ENCODE peak calls at places on chromosomes 1 and 21, in six cellular contexts. B, J, K, X, A and I are unnamed samples.

GRCh38 chr1:1250828-1251284 is 4.3 kb upstream of the C1QTNF12 start:
- DNase-seq in K (no peak), X (no peak), B (no peak), J (no peak), A (no peak), I (no peak)

GRCh38 chr1:43637267-43637666 is 12.7 kb upstream of the KDM4A start:
- DNase-seq in B (no peak), K (no peak), A (no peak), J (no peak), X (no peak), I (no peak)

GRCh38 chr1:17664322-17664721 is 90.8 kb upstream of the ACTL8 start:
- DNase-seq in J (no peak), A (no peak), X (no peak), K (no peak), B (no peak), I (no peak)

GRCh38 chr1:9652379-9653194 is 1.1 kb downstream of the PIK3CD start:
- DNase-seq in J (peak), B (no peak), A (no peak), K (peak), X (no peak), I (peak)

GRCh38 chr1:67120855-67121619 is 13.7 kb downstream of the C1orf141 start:
- DNase-seq in K (no peak), B (no peak), J (no peak), X (no peak), A (no peak), I (no peak)

GRCh38 chr1:224183591-224184312 is 712 bp downstream of the DEGS1 start:
- DNase-seq in A (peak), J (peak), K (peak), X (peak), B (peak), I (peak)

GRCh38 chr21:42939581-42940413 is 14.4 kb upstream of the ERVH48-1 start:
- DNase-seq in X (peak), K (peak), J (peak), B (peak), A (peak), I (no peak)

GRCh38 chr21:45299864-45300785 is 12.4 kb upstream of the POFUT2 start:
- DNase-seq in X (no peak), B (no peak), J (no peak), A (peak), K (peak), I (no peak)

GRCh38 chr1:164644774-164645634 is 86.0 kb downstream of the PBX1 start:
- DNase-seq in B (no peak), K (peak), A (no peak), J (no peak), X (no peak), I (no peak)

GRCh38 chr1:206839857-206840256 is 25.6 kb upstream of the IL20 start:
- DNase-seq in J (no peak), K (peak), B (peak), X (no peak), A (no peak), I (peak)

GRCh38 chr1:178953034-178953433 is 72.7 kb upstream of the FAM20B start:
- DNase-seq in K (no peak), J (no peak), B (no peak), A (peak), X (no peak), I (no peak)

GRCh38 chr1:119327436-119328155 is 41.0 kb upstream of the HAO2 start:
- DNase-seq in X (peak), A (peak), J (peak), B (no peak), K (no peak), I (peak)

GRCh38 chr1:61844006-61844405 is 101.7 kb downstream of the PATJ start:
- DNase-seq in J (no peak), B (no peak), K (no peak), A (no peak), X (no peak), I (no peak)

GRCh38 chr1:60589916-60590315 is 492.4 kb upstream of the NFIA start:
- DNase-seq in A (no peak), K (no peak), X (peak), B (no peak), J (no peak), I (no peak)

GRCh38 chr1:9714257-9714718 is 62.8 kb downstream of the PIK3CD start:
- DNase-seq in B (no peak), X (no peak), K (no peak), J (no peak), A (no peak), I (no peak)

GRCh38 chr1:52111492-52111891 is 30.4 kb upstream of the ZFYVE9 start:
- DNase-seq in J (no peak), K (no peak), X (no peak), A (no peak), B (no peak), I (no peak)

GRCh38 chr1:172286629-172287076 is 133.8 kb upstream of the C1orf105 start:
- DNase-seq in J (no peak), X (peak), A (no peak), B (peak), K (peak), I (no peak)

GRCh38 chr1:233668725-233669294 is 54.9 kb downstream of the KCNK1 start:
- DNase-seq in B (peak), K (peak), A (no peak), X (no peak), J (no peak), I (no peak)
- H3K27ac ChIP-seq in B (peak), K (no peak), A (peak), X (no peak), J (peak), I (no peak)

DNA sequence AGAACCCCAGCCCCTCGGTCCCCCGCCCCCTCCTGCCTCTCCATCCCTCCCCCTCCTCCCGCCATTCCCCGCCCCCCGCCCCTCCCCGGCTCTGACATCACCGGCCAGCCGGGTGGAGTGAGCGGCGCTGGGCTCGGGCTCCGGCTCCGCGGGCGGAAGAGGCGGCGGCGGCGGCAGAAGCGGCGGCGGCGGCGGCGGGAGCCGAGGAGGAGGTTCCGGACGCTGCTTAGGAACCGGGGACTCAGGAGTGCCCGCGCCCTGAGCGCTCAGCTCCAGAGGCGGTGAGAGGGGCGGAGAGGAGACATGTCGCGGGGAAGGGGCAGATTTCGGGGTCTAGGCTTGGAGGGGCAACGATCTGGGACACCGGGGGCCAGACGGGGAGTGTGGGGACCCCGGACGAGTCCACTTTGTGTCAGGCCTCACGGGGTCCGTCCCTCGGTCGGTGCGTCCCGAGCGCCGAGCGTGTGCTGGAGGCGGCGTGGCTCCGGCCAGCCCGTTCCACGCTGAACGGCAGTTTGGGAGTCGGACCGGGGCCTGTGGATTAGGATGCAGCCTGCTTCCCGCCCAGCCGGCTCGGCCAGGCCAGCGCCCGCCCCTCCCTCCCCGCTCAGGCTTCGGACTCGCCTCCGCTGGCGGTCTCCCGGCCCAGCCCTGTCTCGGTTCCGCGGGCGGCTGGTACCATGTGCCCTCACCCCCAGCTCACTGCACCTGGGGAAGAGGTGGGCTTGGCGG is at the start of gene PEA15:
- DNase-seq in B (peak), K (peak), A (peak), X (peak), J (peak), I (peak)
- TF ChIP-seq POLR2A in B (peak), K (peak), A (peak), X (peak), J (no peak), I (peak)

DNA sequence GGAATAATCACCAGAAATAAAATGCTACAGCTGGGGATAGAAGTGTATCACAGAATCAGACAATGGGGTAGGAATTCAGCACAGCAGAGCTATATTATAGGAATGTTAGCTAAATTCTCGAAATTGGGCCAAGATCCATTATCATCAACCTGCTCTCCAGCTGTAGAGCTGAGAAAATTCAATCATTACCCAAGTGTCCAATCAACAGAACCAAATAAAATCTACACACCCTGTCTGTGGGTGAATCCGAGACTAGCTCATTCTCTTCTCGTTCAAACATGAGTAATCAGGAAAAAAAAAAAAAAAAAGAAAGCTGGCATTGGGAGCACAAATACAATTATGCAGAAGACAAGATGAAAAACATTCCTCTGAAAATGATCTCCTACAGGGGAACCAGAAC is 119.2 kb downstream of the CDC7 start:
- DNase-seq in K (no peak), J (no peak), X (no peak), B (no peak), A (no peak), I (no peak)
- H3K4me3 ChIP-seq in K (no peak), J (no peak), X (no peak), B (no peak), A (no peak), I (no peak)

GRCh38 chr1:245937316-245938045 is 569.6 kb downstream of the SMYD3 start:
- DNase-seq in B (no peak), A (no peak), J (no peak), K (no peak), X (no peak), I (no peak)

GRCh38 chr1:245939756-245940345 is 567.2 kb downstream of the SMYD3 start:
- DNase-seq in B (no peak), J (no peak), X (no peak), K (no peak), A (no peak), I (no peak)

GRCh38 chr1:245946905-245947304 is 560.2 kb downstream of the SMYD3 start:
- DNase-seq in B (no peak), K (no peak), A (no peak), X (peak), J (no peak), I (no peak)

GRCh38 chr1:245938046-245938435 is 569.0 kb downstream of the SMYD3 start:
- DNase-seq in X (no peak), B (no peak), A (no peak), K (no peak), J (no peak), I (no peak)

DNA sequence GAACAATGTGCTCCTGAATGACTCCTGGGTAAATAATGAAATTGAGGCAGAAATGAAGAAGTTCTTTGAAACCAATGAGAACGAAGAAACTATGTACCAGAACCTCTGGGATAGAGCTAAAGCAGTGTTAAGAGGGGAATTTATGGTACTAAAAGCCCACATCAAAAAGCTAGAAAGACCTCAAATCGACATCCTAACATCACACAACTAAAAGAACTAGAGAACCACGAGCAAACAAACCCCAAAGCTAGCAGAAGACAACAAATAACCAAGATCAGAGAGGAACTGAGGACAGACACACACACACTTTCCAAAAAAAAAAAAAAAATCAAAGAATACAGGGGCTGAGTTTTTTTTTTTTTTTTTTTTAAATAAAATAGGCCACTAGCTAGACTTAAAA is 564.2 kb downstream of the SMYD3 start:
- DNase-seq in B (no peak), A (no peak), X (no peak), J (no peak), K (no peak), I (no peak)
- H3K27ac ChIP-seq in B (no peak), A (no peak), X (no peak), J (no peak), K (no peak), I (no peak)

DNA sequence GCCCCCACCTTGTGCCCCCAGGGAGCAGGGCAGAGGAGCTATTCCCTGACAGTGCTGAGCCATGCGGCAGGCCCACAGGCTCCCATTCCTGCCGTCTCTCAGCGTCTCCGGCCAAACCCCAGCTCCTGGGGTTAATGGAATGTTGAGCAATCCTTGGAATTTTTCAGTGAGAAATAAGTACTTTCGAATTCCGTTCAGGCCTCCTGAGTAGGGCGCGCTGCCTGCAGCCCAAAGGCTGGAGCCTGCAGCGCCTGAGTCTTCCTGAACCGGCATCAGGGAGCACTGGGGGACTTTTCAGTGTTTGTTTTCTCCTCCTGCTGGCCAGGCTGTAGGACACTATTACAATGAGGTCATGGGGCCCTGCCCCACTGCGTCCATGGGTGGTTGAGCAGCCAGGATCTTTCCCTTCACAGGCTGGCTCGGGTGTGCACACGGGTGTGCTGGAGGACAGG is 33.3 kb upstream of the CSF1 start:
- DNase-seq in K (peak), X (peak), B (peak), J (peak), A (peak), I (peak)
- TF ChIP-seq POLR2A in K (no peak), X (no peak), B (no peak), J (no peak), A (no peak), I (no peak)

DNA sequence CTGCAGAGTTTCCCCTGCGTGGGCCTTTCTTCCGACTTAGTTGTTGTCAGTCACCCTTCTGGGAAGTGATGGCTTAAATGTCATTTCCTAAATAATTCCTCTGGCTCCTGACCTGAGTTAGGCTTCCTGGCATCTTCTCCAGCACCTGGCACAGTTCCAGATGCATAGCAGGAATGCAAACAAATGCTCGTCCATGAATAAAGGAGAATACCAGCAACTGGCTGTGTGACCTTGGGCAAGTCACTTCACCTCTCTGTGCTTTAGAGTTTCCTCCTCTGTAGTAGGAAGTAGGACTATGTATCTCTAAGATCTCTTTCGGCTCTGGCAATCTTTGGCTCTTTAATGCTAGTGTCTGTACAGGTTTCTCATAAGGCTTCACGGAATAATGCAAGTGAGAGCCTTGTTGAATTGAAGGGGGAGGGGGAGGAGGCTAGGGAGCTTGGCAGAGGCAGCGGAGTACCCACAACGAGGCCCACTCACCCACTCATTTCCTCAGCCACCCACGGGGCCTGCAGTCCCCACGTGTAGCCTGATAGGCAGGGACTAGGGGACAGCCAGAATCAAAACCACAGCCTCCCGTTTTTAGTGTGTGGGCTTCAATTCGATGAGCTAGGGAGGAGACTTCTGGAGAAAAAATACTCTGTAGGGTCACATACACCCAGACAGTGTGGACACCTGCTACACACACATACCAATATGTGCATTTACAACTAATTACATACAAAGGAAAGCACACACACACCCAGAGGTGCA is 48.1 kb downstream of the TENT5C start:
- DNase-seq in A (no peak), X (no peak), B (no peak), J (no peak), K (no peak), I (no peak)
- H3K4me3 ChIP-seq in A (no peak), X (no peak), B (no peak), J (no peak), K (no peak), I (no peak)

GRCh38 chr1:20430355-20431290 is 55.4 kb downstream of the CAMK2N1 start:
- DNase-seq in X (peak), A (no peak), B (peak), J (no peak), K (peak), I (no peak)
- H3K27ac ChIP-seq in X (no peak), A (peak), B (peak), J (no peak), K (no peak), I (no peak)